ENCODE peak calls at places on chromosomes 1 and 21, in five cellular contexts. A is neural crest cell, O is uterus, T is GM20000, C is CD14-positive monocyte. Q is an unnamed sample.

GRCh38 chr1:47351305-47351704 is 17.7 kb downstream of the CMPK1 start:
- DNase-seq in C (no peak), O (no peak), T (no peak), A (no peak), Q (no peak)

GRCh38 chr1:188463919-188464318 is 1635.2 kb downstream of the PLA2G4A start:
- DNase-seq in C (no peak), O (no peak), T (no peak), A (no peak), Q (no peak)

GRCh38 chr1:196148367-196148970 is 459.8 kb downstream of the KCNT2 start:
- DNase-seq in C (no peak), O (no peak), A (no peak), T (peak), Q (no peak)

GRCh38 chr1:205592443-205593003 is 39.3 kb downstream of the ELK4 start:
- DNase-seq in C (no peak), T (no peak), O (no peak), A (no peak), Q (no peak)

GRCh38 chr1:193569696-193570269 is 383.4 kb upstream of the B3GALT2 start:
- DNase-seq in O (no peak), T (no peak), A (no peak), C (no peak), Q (no peak)

GRCh38 chr1:54883349-54884102 is 3.5 kb downstream of the DHCR24 start:
- DNase-seq in C (no peak), T (no peak), A (no peak), O (no peak), Q (no peak)

GRCh38 chr1:154955039-154955717 is 721 bp downstream of the PBXIP1 start:
- DNase-seq in A (no peak), O (peak), C (no peak), T (peak), Q (no peak)

GRCh38 chr1:24541711-24542346 is 14.1 kb upstream of the NCMAP start:
- DNase-seq in O (no peak), T (no peak), A (no peak), C (no peak), Q (peak)

GRCh38 chr1:47760248-47760629 is 236.9 kb downstream of the TRABD2B start:
- DNase-seq in O (no peak), A (no peak), C (no peak), T (no peak), Q (no peak)

GRCh38 chr1:3454811-3455618 is 550 bp downstream of the ARHGEF16 start:
- DNase-seq in T (no peak), O (no peak), A (peak), C (no peak), Q (peak)

GRCh38 chr1:78760858-78761257 is 111.2 kb downstream of the IFI44 start:
- DNase-seq in A (no peak), O (no peak), C (no peak), T (no peak), Q (no peak)

GRCh38 chr1:54572236-54572850 is 24.3 kb downstream of the ACOT11 start:
- DNase-seq in O (no peak), C (no peak), T (no peak), A (no peak), Q (no peak)

GRCh38 chr21:33266784-33267135 is 593 bp downstream of the IL10RB start:
- DNase-seq in C (no peak), T (peak), O (no peak), A (no peak), Q (no peak)

GRCh38 chr1:115840615-115841460 is at the start of gene NHLH2:
- DNase-seq in C (no peak), T (no peak), O (no peak), A (no peak), Q (no peak)

GRCh38 chr1:17436380-17437174 is 2.9 kb downstream of the RCC2 start:
- DNase-seq in T (no peak), C (no peak), A (peak), O (no peak), Q (no peak)

GRCh38 chr21:34971656-34972055 is 77.4 kb downstream of the RUNX1 start:
- DNase-seq in A (no peak), O (no peak), C (no peak), T (no peak), Q (no peak)

GRCh38 chr1:50705041-50705440 is 255.0 kb downstream of the FAF1 start:
- DNase-seq in A (no peak), T (no peak), O (no peak), C (no peak), Q (no peak)

GRCh38 chr21:31558839-31559367 is 100.6 kb upstream of the SOD1 start:
- DNase-seq in T (peak), C (no peak), A (peak), O (peak), Q (peak)
- TF ChIP-seq CTCF in T (no peak), C (no peak), A (peak), O (no peak), Q (no peak)

DNA sequence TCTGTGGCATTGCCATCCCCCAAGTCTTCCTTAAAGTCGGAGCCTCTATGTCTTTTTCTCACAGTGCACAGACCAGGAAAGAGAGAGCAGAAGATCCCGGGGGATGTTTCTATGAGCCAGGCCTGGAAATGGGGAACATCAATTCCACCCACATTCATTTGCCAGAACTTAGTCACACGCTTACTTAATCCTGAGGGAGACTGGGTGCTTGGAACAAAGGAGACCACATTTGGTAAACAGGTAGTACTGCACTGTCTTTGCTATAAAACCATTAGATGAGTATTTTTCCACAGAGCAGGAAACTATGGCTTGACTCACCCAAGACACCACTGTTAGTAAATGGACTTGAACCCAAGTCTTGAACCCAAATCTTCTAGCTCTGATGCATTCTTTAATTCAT is 60.7 kb upstream of the CTTNBP2NL start:
- DNase-seq in C (no peak), T (no peak), A (no peak), O (no peak), Q (no peak)
- TF ChIP-seq CTCF in C (no peak), T (no peak), A (no peak), O (no peak), Q (no peak)

GRCh38 chr1:9009438-9010366 is 16.5 kb downstream of the SLC2A7 start:
- DNase-seq in T (peak), C (no peak), A (peak), O (no peak), Q (no peak)

GRCh38 chr1:9008236-9008635 is 18.0 kb downstream of the SLC2A7 start:
- DNase-seq in O (no peak), C (no peak), A (no peak), T (peak), Q (no peak)

GRCh38 chr1:9006956-9007615 is 19.1 kb downstream of the SLC2A7 start:
- DNase-seq in C (no peak), O (no peak), T (no peak), A (no peak), Q (no peak)

GRCh38 chr1:9004031-9004730 is 22.0 kb downstream of the SLC2A7 start:
- DNase-seq in A (no peak), O (no peak), C (no peak), T (no peak), Q (no peak)

GRCh38 chr1:9004731-9005708 is 21.2 kb downstream of the SLC2A7 start:
- DNase-seq in C (peak), A (peak), T (peak), O (peak), Q (peak)
- TF ChIP-seq CTCF in C (peak), A (peak), T (peak), O (peak), Q (peak)

GRCh38 chr1:183611021-183611420 is 20.8 kb upstream of the NCF2 start:
- DNase-seq in T (no peak), C (no peak), O (no peak), A (no peak), Q (no peak)

GRCh38 chr1:183610053-183610452 is 19.8 kb upstream of the NCF2 start:
- DNase-seq in A (no peak), O (no peak), T (no peak), C (no peak), Q (no peak)

GRCh38 chr1:183612407-183612806 is 22.1 kb upstream of the NCF2 start:
- DNase-seq in C (no peak), O (no peak), T (no peak), A (no peak), Q (no peak)

GRCh38 chr1:183607322-183607980 is 17.2 kb upstream of the NCF2 start:
- DNase-seq in A (no peak), O (no peak), C (no peak), T (no peak), Q (no peak)

DNA sequence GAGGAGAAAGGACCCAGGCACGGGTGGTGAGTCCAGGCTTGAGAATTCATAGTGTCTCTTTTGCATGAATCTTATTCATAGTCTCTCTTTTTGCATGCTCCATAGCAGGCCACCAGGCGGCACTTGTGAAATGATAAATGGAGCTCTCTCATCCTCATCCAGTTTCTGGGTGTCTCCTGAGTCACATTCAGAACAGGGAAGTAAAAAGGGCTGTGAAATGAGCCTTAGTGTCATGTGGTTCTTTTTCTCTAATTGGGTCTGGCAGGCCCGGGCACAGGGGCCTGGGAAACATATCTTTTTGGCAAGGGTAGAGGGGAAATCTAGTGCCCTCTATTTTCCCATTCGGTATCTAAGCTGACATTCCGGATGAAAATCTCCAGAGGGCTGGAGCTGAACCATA is 19.1 kb upstream of the NCF2 start:
- DNase-seq in C (peak), O (peak), A (no peak), T (peak), Q (peak)
- TF ChIP-seq CTCF in C (peak), O (peak), A (peak), T (peak), Q (peak)

GRCh38 chr1:110100335-110100734 is 11.9 kb upstream of the UBL4B start:
- DNase-seq in O (no peak), A (no peak), T (no peak), C (no peak), Q (no peak)
- TF ChIP-seq CTCF in O (no peak), A (no peak), T (no peak), C (no peak), Q (no peak)

DNA sequence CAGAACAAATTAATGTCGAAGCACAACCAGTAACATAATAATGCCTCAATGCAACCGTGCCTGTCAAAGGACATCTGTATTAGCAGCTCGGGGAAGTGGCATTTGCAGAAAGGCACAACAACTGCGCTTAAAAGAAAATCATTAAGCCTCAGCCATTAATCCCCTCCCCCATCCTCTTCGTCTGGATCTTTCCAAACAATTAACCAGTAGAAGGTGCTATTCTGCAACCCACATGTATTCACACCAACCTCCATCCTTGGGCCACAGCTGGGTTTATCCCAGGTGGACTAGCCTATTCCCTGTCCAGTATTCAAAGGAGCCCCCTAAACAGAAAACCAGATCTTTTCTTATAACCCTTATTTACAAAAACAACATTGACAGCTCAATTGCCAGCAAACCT is 2.6 kb downstream of the RERE start:
- DNase-seq in C (no peak), O (no peak), A (no peak), T (no peak), Q (no peak)
- TF ChIP-seq CTCF in C (no peak), O (no peak), A (no peak), T (no peak), Q (no peak)

GRCh38 chr21:41378849-41379248 is 17.0 kb downstream of the MX2 start:
- DNase-seq in C (no peak), O (peak), A (no peak), T (no peak), Q (no peak)
- TF ChIP-seq CTCF in C (no peak), O (no peak), A (no peak), T (no peak), Q (no peak)

GRCh38 chr1:153310526-153310925 is 2.2 kb downstream of the PGLYRP3 start:
- DNase-seq in A (no peak), C (no peak), T (no peak), O (no peak), Q (no peak)

GRCh38 chr1:153308540-153308939 is 4.2 kb downstream of the PGLYRP3 start:
- DNase-seq in O (no peak), A (no peak), C (no peak), T (no peak), Q (no peak)

GRCh38 chr1:153313288-153313687 is 536 bp upstream of the PGLYRP3 start:
- DNase-seq in C (no peak), A (no peak), O (no peak), T (no peak), Q (no peak)

GRCh38 chr1:153309441-153309840 is 3.3 kb downstream of the PGLYRP3 start:
- DNase-seq in C (no peak), T (no peak), A (no peak), O (no peak), Q (no peak)

GRCh38 chr1:153312569-153313186 is at the start of gene PGLYRP3:
- DNase-seq in T (no peak), C (no peak), O (no peak), A (no peak), Q (no peak)
- TF ChIP-seq CTCF in T (no peak), C (no peak), O (no peak), A (no peak), Q (no peak)

DNA sequence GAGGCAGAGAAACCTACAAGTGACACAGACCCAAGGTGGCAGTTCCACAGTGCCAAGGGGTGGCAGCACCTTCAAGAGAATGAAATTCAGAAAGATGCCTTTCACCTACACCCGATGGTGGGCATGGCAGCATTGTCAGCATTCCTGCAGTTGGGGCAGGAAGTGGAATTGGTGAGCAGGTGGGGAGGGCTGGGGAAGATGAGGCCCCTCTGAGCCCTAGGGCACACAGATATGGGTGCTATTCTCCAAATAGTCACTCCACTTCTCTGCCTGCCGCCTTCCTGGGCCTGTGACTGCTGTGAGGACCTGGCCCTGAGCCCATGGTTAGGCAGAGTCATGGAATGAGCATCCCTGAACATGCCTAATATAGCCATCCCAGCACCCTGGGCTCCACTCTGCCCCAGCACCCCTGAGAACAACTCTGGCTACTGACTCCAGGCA is 8.3 kb downstream of the SHISA4 start:
- DNase-seq in O (peak), C (no peak), T (no peak), A (no peak), Q (peak)
- TF ChIP-seq CTCF in O (no peak), C (no peak), T (no peak), A (no peak), Q (no peak)

GRCh38 chr21:44817506-44817880 is 369 bp downstream of the SUMO3 start:
- DNase-seq in O (peak), A (peak), T (peak), C (peak), Q (peak)

GRCh38 chr21:44815225-44815624 is 2.6 kb downstream of the SUMO3 start:
- DNase-seq in C (no peak), A (no peak), T (no peak), O (no peak), Q (no peak)

GRCh38 chr21:44814498-44815023 is 3.3 kb downstream of the SUMO3 start:
- DNase-seq in O (no peak), T (no peak), C (no peak), A (no peak), Q (no peak)

GRCh38 chr21:44816761-44817505 is 929 bp downstream of the SUMO3 start:
- DNase-seq in T (no peak), A (no peak), O (peak), C (no peak), Q (peak)

GRCh38 chr21:44815852-44816628 is 1.8 kb downstream of the SUMO3 start:
- DNase-seq in T (no peak), C (no peak), O (no peak), A (no peak), Q (no peak)
- TF ChIP-seq CTCF in T (no peak), C (no peak), O (no peak), A (no peak), Q (no peak)